ENCODE peak calls at places on chromosomes 13 and 19, in seven cellular contexts. N is stimulated activated CD4-positive, alpha-beta T cell treated with anti-CD3 and anti-CD28 coated beads, Interleukin-12 subunit alpha, Interleukin-12 subunit beta, amount 100 ng/mL, for 48 hours; W is CD4-positive, alpha-beta T cell; B is heart left ventricle; E is SHP77 treated with DMSO at 0.1 percent for 48 hours; J is C1 segment of cervical spinal cord; P is CD14-positive monocyte. M is an unnamed sample.

GRCh38 chr13:52103386-52103785 is 25.5 kb downstream of the NEK5 start:
- DNase-seq in J (no peak), E (no peak), N (no peak), W (no peak), P (no peak), B (no peak), M (no peak)

GRCh38 chr13:24618219-24618955 is 61.8 kb upstream of the ATP12A start:
- DNase-seq in W (peak; percentile 35), E (no peak), N (peak; percentile 50), B (no peak), P (no peak), J (no peak), M (no peak)

GRCh38 chr13:21909331-21909730 is 238.5 kb downstream of the FGF9 start:
- DNase-seq in W (no peak), P (no peak), N (no peak), J (no peak), E (no peak), B (no peak), M (no peak)

GRCh38 chr19:29371766-29372415 is 153.9 kb upstream of the VSTM2B start:
- DNase-seq in J (no peak), B (no peak), W (no peak), P (no peak), N (no peak), E (no peak), M (no peak)

GRCh38 chr13:68439821-68440220 is 1209.7 kb upstream of the PCDH9 start:
- DNase-seq in E (peak; percentile 4), P (no peak), B (no peak), N (no peak), J (no peak), W (no peak), M (no peak)

GRCh38 chr19:1221141-1221903 is 15.7 kb downstream of the STK11 start:
- DNase-seq in W (no peak), J (peak; percentile 77), P (no peak), B (peak; percentile 73), N (no peak), E (peak; percentile 24), M (peak; percentile 65)

GRCh38 chr19:48965806-48966540 is 864 bp downstream of the FTL start:
- DNase-seq in P (peak; percentile 74), E (peak; percentile 72), N (peak; percentile 82), J (peak; percentile 91), W (peak; percentile 83), B (peak; percentile 89), M (peak; percentile 91)

GRCh38 chr13:109154146-109154545 is 524.7 kb downstream of the MYO16 start:
- DNase-seq in N (no peak), E (peak; percentile 80), J (no peak), W (no peak), P (no peak), B (no peak), M (no peak)

GRCh38 chr13:98503175-98504028 is 73.5 kb downstream of the STK24 start:
- DNase-seq in W (no peak), J (no peak), P (no peak), N (no peak), E (no peak), B (no peak), M (no peak)

GRCh38 chr13:34039678-34040077 is 221.7 kb downstream of the RFC3 start:
- DNase-seq in J (no peak), E (no peak), B (no peak), P (no peak), W (no peak), N (no peak), M (no peak)

GRCh38 chr19:39110263-39110967 is 15.2 kb upstream of the PAK4 start:
- DNase-seq in E (peak; percentile 42), J (peak; percentile 60), N (peak; percentile 71), B (peak; percentile 39), W (peak; percentile 62), P (peak; percentile 57), M (peak; percentile 75)

GRCh38 chr13:64912141-64912540 is 2318.0 kb downstream of the PCDH9 start:
- DNase-seq in E (no peak), W (no peak), J (no peak), N (no peak), B (no peak), P (no peak), M (no peak)

GRCh38 chr19:44841255-44841654 is 4.8 kb upstream of the NECTIN2 start:
- DNase-seq in E (no peak), W (no peak), P (no peak), J (no peak), N (no peak), B (no peak), M (no peak)

GRCh38 chr13:114107686-114108081 is 24.7 kb downstream of the RASA3 start:
- DNase-seq in B (no peak), P (peak; percentile 15), W (no peak), J (no peak), E (no peak), N (no peak), M (peak; percentile 9)